ENCODE peak calls at places on chromosomes 2 and 18, in four cellular contexts. Y is AG10803, L is choroid plexus epithelial cell, T is cardiac fibroblast. Q is an unnamed sample.

GRCh38 chr2:197938555-197938954 is 134.2 kb downstream of the PLCL1 start:
- DNase-seq in Y (no peak), L (no peak), T (no peak), Q (no peak)

GRCh38 chr2:78979380-78980238 is 45.9 kb upstream of the REG3G start:
- DNase-seq in Y (no peak), L (peak), T (peak), Q (peak)

GRCh38 chr2:224722777-224723176 is 6.6 kb upstream of the CCDC195 start:
- DNase-seq in Y (no peak), L (peak), T (no peak), Q (no peak)

GRCh38 chr2:238929242-238930081 is 81.6 kb downstream of the TWIST2 start:
- DNase-seq in Y (peak), L (peak), T (peak), Q (peak)

GRCh38 chr18:9000736-9001135 is 101.8 kb upstream of the NDUFV2 start:
- DNase-seq in Y (no peak), L (peak), T (peak), Q (peak)

GRCh38 chr2:240387669-240388358 is 47.6 kb upstream of the GPC1 start:
- DNase-seq in Y (peak), L (peak), T (peak), Q (peak)

GRCh38 chr2:149020432-149020851 is 18.1 kb upstream of the LYPD6B start:
- DNase-seq in Y (no peak), L (no peak), T (no peak), Q (no peak)

GRCh38 chr2:88903744-88904353 is 212.4 kb downstream of the RPIA start:
- DNase-seq in Y (peak), L (peak), T (peak), Q (peak)

GRCh38 chr2:238132463-238133450 is 5.7 kb upstream of the KLHL30 start:
- DNase-seq in Y (no peak), L (no peak), T (no peak), Q (no peak)

GRCh38 chr2:120874401-120874821 is 138.7 kb downstream of the GLI2 start:
- DNase-seq in Y (no peak), L (no peak), T (no peak), Q (no peak)

GRCh38 chr18:46071615-46071893 is 506 bp downstream of the PSTPIP2 start:
- DNase-seq in Y (no peak), L (no peak), T (no peak), Q (no peak)

GRCh38 chr2:239268549-239268948 is 132.3 kb downstream of the HDAC4 start:
- DNase-seq in Y (no peak), L (no peak), T (no peak), Q (no peak)

GRCh38 chr18:63271881-63272299 is 47.7 kb downstream of the BCL2 start:
- DNase-seq in Y (no peak), L (no peak), T (no peak), Q (no peak)

GRCh38 chr2:50492452-50492851 is 539.5 kb downstream of the NRXN1 start:
- DNase-seq in Y (peak), L (peak), T (peak), Q (peak)

DNA sequence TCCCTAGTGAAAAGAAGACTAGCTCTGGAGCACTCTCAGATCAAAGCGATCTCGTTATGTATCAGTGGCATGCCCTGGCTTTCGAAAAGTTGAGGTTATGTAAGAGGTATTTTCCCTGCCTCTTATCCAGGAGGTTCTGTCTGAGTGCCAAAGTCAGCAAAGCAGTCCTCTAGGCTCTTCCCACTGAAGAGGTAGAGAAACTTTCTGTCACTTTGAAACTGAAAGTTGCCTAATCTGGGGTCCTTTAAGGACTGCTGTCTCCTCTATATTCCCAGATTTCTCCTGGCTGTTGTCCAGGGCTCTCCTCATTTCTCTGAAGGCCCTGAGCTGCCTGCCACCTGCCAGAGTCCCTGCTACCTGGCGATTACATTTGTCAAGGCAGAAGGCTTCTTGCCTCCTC is 96.3 kb downstream of the B3GNT2 start:
- DNase-seq in Y (peak), L (peak), T (peak), Q (peak)
- H3K4me3 ChIP-seq in Y (no peak), L (peak), T (no peak), Q (no peak)

GRCh38 chr2:8633735-8634313 is 48.0 kb upstream of the ID2 start:
- DNase-seq in Y (peak), L (peak), T (peak), Q (peak)
- H3K4me3 ChIP-seq in Y (no peak), L (peak), T (no peak), Q (no peak)

GRCh38 chr2:114008720-114009119 is 118.8 kb downstream of the ACTR3 start:
- DNase-seq in Y (no peak), L (no peak), T (no peak), Q (no peak)
- H3K4me3 ChIP-seq in Y (no peak), L (no peak), T (no peak), Q (no peak)

GRCh38 chr2:171729952-171730317 is 42.7 kb downstream of the DYNC1I2 start:
- DNase-seq in Y (no peak), L (no peak), T (no peak), Q (no peak)

GRCh38 chr2:171723724-171724683 is 36.7 kb downstream of the DYNC1I2 start:
- DNase-seq in Y (peak), L (peak), T (peak), Q (peak)

GRCh38 chr2:171728989-171729951 is 42.0 kb downstream of the DYNC1I2 start:
- DNase-seq in Y (no peak), L (no peak), T (no peak), Q (no peak)

DNA sequence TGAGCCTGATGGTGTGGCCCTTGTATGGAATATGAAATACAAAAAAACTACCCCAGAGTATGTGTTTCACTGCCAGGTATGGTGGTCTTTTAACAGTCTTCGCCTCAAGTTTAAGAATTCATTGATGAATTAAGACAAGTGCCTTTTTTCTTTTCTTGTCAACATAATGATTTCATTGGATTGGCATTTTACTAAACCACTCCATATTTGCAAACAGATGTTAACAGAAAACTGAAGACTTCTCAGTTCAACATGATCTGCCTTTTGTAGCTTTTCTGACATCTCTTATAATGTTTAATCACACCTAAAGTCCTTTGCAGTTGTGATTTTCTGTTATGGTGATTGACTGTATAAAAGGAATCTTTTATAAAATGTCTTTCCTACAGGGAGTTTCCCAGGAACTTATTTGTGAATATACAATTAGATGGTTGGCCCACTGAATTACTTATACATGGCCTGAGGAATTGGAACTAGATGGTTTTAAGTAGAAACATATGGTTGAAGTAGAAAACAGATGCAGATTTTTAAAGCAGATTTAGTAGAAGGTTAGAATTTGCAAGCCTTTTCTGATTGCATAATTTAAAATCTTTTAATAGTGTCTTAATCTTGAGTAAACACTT is 39.7 kb downstream of the DYNC1I2 start:
- DNase-seq in Y (peak), L (peak), T (no peak), Q (peak)
- H3K4me3 ChIP-seq in Y (no peak), L (no peak), T (no peak), Q (no peak)

GRCh38 chr18:25298853-25299274 is 53.1 kb downstream of the ZNF521 start:
- DNase-seq in Y (peak), L (peak), T (peak), Q (peak)
- H3K4me3 ChIP-seq in Y (no peak), L (no peak), T (no peak), Q (no peak)